ENCODE peak calls at places on chromosome 12, in nine cellular contexts. T is SK-N-SH, P is HCT116, S is A549, K is endothelial cell of umbilical vein, Q is WTC11, X is HepG2, B is NB4, Y is H1. O is an unnamed sample.

GRCh38 chr12:121595520-121595919 is 14.7 kb upstream of the KDM2B start:
- DNase-seq in Y (no peak), K (no peak), P (no peak), T (peak), S (no peak), Q (no peak), X (no peak), B (no peak), O (no peak)

GRCh38 chr12:34398706-34399630 is 376.7 kb downstream of the ALG10 start:
- DNase-seq in Y (peak), P (no peak), X (no peak), B (no peak), Q (peak), T (peak), K (no peak), S (no peak), O (peak)

GRCh38 chr12:109981311-109981710 is 14.9 kb downstream of the GIT2 start:
- DNase-seq in P (no peak), T (no peak), Q (no peak), B (no peak), Y (no peak), X (no peak), S (no peak), K (no peak), O (no peak)

GRCh38 chr12:538731-539539 is 79.2 kb downstream of the B4GALNT3 start:
- DNase-seq in Y (no peak), X (no peak), K (peak), Q (no peak), B (no peak), T (peak), S (peak), P (peak), O (no peak)

GRCh38 chr12:46503637-46504036 is 131.1 kb upstream of the SLC38A2 start:
- DNase-seq in P (no peak), T (no peak), X (no peak), Y (no peak), K (no peak), Q (no peak), S (no peak), B (no peak), O (no peak)

GRCh38 chr12:96907681-96908163 is 665 bp downstream of the NEDD1 start:
- DNase-seq in Q (no peak), K (peak), S (peak), T (peak), P (no peak), B (peak), X (peak), Y (peak), O (peak)

GRCh38 chr12:3698218-3698974 is 54.5 kb downstream of the CRACR2A start:
- DNase-seq in T (peak), S (peak), B (no peak), Y (no peak), K (peak), P (no peak), X (no peak), Q (no peak), O (no peak)

GRCh38 chr12:67222302-67222701 is 46.9 kb upstream of the CAND1 start:
- DNase-seq in X (no peak), Q (no peak), K (no peak), B (peak), P (peak), S (peak), T (no peak), Y (no peak), O (peak)

GRCh38 chr12:105921872-105922669 is 216.7 kb downstream of the NUAK1 start:
- DNase-seq in T (no peak), X (no peak), K (no peak), B (no peak), S (peak), P (no peak), Y (no peak), Q (no peak), O (no peak)

GRCh38 chr12:18861287-18861858 is 123.5 kb downstream of the CAPZA3 start:
- DNase-seq in S (peak), P (peak), B (peak), X (peak), Y (no peak), Q (no peak), T (no peak), K (peak), O (no peak)

GRCh38 chr12:69872804-69873203 is 47.8 kb downstream of the MYRFL start:
- DNase-seq in Y (no peak), T (no peak), P (no peak), Q (no peak), S (no peak), X (no peak), K (peak), B (no peak), O (no peak)

GRCh38 chr12:94427520-94428381 is 31.9 kb downstream of the CEP83 start:
- DNase-seq in Q (no peak), T (no peak), P (no peak), Y (no peak), K (peak), X (no peak), S (no peak), B (no peak), O (no peak)

GRCh38 chr12:56220611-56221232 is 1.0 kb downstream of the RNF41 start:
- DNase-seq in P (no peak), X (no peak), T (no peak), Q (no peak), K (peak), B (peak), Y (no peak), S (no peak), O (no peak)

GRCh38 chr12:44053550-44054243 is 217.8 kb downstream of the TMEM117 start:
- DNase-seq in S (no peak), Y (no peak), P (no peak), X (no peak), B (no peak), Q (no peak), K (peak), T (no peak), O (no peak)

GRCh38 chr12:78473136-78473535 is 391.4 kb upstream of the SYT1 start:
- DNase-seq in X (no peak), P (no peak), K (peak), T (no peak), B (no peak), Y (no peak), S (no peak), Q (no peak), O (no peak)

GRCh38 chr12:108484431-108484830 is 30.6 kb upstream of the FICD start:
- DNase-seq in T (no peak), P (no peak), K (no peak), X (no peak), Y (no peak), B (no peak), S (no peak), Q (no peak), O (no peak)

GRCh38 chr12:20701106-20701505 is 6.0 kb downstream of the SLCO1C1 start:
- DNase-seq in K (no peak), P (no peak), Y (no peak), T (no peak), X (no peak), B (no peak), Q (no peak), S (no peak), O (no peak)

GRCh38 chr12:130070017-130070653 is 92.1 kb upstream of the FZD10 start:
- DNase-seq in X (no peak), T (peak), K (no peak), P (no peak), S (peak), B (peak), Y (no peak), Q (no peak), O (peak)

GRCh38 chr12:95218852-95219171 is 1.2 kb downstream of the VEZT start:
- DNase-seq in B (peak), K (no peak), S (peak), X (no peak), T (no peak), Y (no peak), Q (no peak), P (no peak), O (no peak)

GRCh38 chr12:119829439-119829838 is 47.7 kb downstream of the CIT start:
- DNase-seq in X (no peak), B (no peak), S (no peak), K (no peak), P (no peak), Q (no peak), T (no peak), Y (no peak), O (no peak)

DNA sequence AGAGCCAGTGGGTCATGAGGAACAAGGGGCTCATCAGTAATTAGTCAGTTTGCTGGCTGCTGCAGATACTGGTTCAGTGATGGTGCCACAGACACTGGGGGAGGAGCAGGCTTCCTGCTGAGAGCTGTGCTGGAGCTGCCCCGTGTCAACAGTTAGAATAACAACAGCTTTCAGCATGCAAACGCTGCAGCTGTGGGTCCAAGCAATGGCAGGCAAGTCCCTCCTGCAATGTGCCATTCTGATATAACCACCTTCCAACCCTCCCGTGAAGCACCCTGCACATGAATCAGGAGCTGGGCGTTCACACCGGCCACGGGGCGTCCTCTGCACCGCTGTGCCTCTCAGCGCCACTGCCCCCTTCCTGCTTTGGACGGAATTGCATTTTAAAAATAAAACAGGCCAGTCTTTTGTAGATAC is 258.4 kb upstream of the SFSWAP start:
- DNase-seq in S (peak), Y (peak), B (peak), Q (peak), X (peak), P (no peak), T (no peak), K (no peak), O (peak)
- TF ChIP-seq MAX in S (no peak), Y (no peak), B (no peak), Q (peak), X (no peak), P (peak), T (no peak), K (no peak), O (no peak)

DNA sequence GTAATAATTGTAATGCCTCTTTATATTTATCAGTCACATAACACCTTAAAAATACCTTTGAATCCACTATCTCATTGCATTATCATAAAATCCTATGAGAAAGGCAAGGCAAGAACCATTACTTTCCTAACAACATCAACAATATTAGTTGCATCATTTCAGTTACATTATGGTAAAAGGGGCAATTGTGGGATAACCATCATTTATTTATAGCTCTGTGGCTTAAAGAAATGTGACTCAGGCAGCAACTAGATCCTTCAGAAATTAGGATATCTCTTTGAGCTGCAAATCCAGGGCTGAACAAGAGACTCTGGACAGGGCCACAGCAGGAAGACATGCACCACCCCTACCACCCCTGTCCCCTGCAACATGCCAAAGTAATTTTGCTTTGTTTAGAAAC is 36.4 kb downstream of the EPS8 start:
- DNase-seq in Y (no peak), X (no peak), P (no peak), K (no peak), B (no peak), S (no peak), T (no peak), Q (no peak), O (no peak)
- TF ChIP-seq MAX in Y (no peak), X (no peak), P (no peak), K (no peak), B (no peak), S (no peak), T (no peak), Q (no peak), O (no peak)

DNA sequence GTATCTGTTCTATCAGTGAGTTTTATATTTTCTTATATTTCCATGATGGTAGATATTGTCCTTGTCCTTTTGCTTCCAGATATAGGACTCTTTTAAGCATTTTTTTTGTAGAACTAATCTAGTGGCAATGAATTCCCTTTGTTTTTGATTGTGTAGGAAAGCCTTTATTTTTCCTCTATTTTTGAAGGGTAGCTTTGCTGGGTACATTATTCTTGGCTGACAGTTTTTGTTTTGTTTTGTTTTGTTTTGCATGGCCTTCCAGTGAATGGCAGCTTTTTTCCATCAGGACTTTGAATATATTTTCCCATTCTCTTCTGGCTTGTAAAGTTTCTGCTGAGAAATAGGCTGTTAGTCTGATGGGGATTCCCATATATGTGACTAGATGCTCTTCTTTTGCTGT is 70.2 kb upstream of the MUCL1 start:
- DNase-seq in K (no peak), S (no peak), B (no peak), P (no peak), T (no peak), Q (no peak), X (no peak), Y (no peak), O (no peak)
- TF ChIP-seq MAX in K (no peak), S (no peak), B (no peak), P (no peak), T (no peak), Q (no peak), X (no peak), Y (no peak), O (no peak)

DNA sequence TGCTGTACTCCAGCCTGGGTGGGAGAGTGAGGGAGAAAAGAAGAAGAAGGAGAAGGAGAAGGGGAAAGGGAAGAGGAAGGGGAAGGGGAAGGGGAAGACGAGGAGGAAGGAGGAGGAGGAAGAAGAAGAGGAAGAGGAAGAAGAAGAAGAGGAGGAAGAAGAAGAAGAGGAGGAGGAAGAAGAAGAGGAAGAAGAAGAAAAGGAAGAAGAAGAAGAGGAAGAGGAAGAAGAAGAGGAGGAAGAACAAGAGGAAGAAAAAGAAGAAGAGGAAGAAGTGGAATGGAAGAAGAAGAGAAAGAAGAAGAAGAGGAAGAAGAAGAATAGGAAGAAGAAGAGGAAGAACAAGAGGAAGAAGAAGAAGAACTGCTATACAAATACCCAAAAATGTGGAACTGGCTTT is 507.4 kb upstream of the TMPO start:
- DNase-seq in T (no peak), Q (no peak), X (no peak), P (no peak), B (no peak), Y (no peak), K (no peak), S (no peak), O (no peak)
- TF ChIP-seq MAX in T (no peak), Q (no peak), X (no peak), P (no peak), B (no peak), Y (no peak), K (no peak), S (no peak), O (no peak)

O was measured in K562.